ENCODE peak calls at places on chromosomes 16 and 17, in seven cellular contexts. C is stimulated activated CD8-positive, alpha-beta memory T cell treated with anti-CD3 and anti-CD28 coated beads, Interleukin-4, amount 100 ng/mL, for 4 hours; N is WTC11; K is activated gamma-delta T cell treated with anti-CD3 and anti-CD28 coated beads, Interleukin-2, amount 50 U/mL, for 16 hours; W is right lobe of liver; U is stimulated activated CD4-positive, alpha-beta T cell treated with anti-CD3 and anti-CD28 coated beads, Interleukin-1b, Interleukin-23, amount 100 ng/mL, for 24 hours; A is NCI-H345. J is an unnamed sample.

GRCh38 chr17:6913608-6914443 is 82.0 kb upstream of the ALOX12 start:
- DNase-seq in C (peak; percentile 70), N (peak; percentile 85), K (peak; percentile 62), W (peak; percentile 71), U (peak; percentile 64), A (peak; percentile 62), J (peak; percentile 41)

GRCh38 chr17:50346313-50347086 is 574 bp downstream of the XYLT2 start:
- DNase-seq in C (no peak), N (peak; percentile 65), K (peak; percentile 30), W (peak; percentile 70), U (peak; percentile 51), A (peak; percentile 20), J (peak; percentile 68)

GRCh38 chr17:43849116-43849515 is 2.1 kb downstream of the CD300LG start:
- DNase-seq in C (no peak), N (no peak), K (no peak), W (no peak), U (no peak), A (no peak), J (no peak)

GRCh38 chr16:28873543-28874201 is 4.6 kb upstream of the ATP2A1 start:
- DNase-seq in C (peak; percentile 25), N (peak; percentile 77), K (peak; percentile 39), W (peak; percentile 47), U (peak; percentile 34), A (no peak), J (peak; percentile 79)

GRCh38 chr17:70310251-70310672 is 140.9 kb downstream of the KCNJ2 start:
- DNase-seq in C (no peak), N (no peak), K (no peak), W (no peak), U (no peak), A (no peak), J (no peak)

GRCh38 chr17:77208856-77209255 is 68.1 kb downstream of the SEC14L1 start:
- DNase-seq in C (no peak), N (no peak), K (no peak), W (no peak), U (no peak), A (no peak), J (no peak)

GRCh38 chr17:64278614-64279013 is 15.6 kb upstream of the TEX2 start:
- DNase-seq in C (no peak), N (no peak), K (no peak), W (no peak), U (no peak), A (no peak), J (no peak)

GRCh38 chr17:81666092-81666341 is 388 bp downstream of the OXLD1 start:
- DNase-seq in C (no peak), N (no peak), K (no peak), W (no peak), U (no peak), A (no peak), J (no peak)

GRCh38 chr16:4272114-4272954 is 489 bp downstream of the TFAP4 start:
- DNase-seq in C (no peak), N (peak; percentile 44), K (peak; percentile 13), W (peak; percentile 74), U (peak; percentile 36), A (peak; percentile 52), J (peak; percentile 40)

GRCh38 chr17:77120866-77121265 is 19.9 kb upstream of the SEC14L1 start:
- DNase-seq in C (no peak), N (no peak), K (no peak), W (no peak), U (no peak), A (no peak), J (no peak)

GRCh38 chr16:24255446-24256352 is at the start of gene CACNG3:
- DNase-seq in C (peak; percentile 2), N (peak; percentile 96), K (peak; percentile 6), W (peak; percentile 48), U (peak; percentile 34), A (no peak), J (peak; percentile 41)

GRCh38 chr17:36602030-36602737 is 801 bp downstream of the MRM1 start:
- DNase-seq in C (no peak), N (no peak), K (no peak), W (no peak), U (no peak), A (no peak), J (no peak)

GRCh38 chr17:32976131-32976530 is 15.5 kb upstream of the SPACA3 start:
- DNase-seq in C (no peak), N (no peak), K (no peak), W (no peak), U (no peak), A (no peak), J (no peak)

GRCh38 chr17:59397316-59398073 is 66.0 kb downstream of the YPEL2 start:
- DNase-seq in C (no peak), N (no peak), K (no peak), W (no peak), U (no peak), A (no peak), J (no peak)

GRCh38 chr17:17792143-17792550 is 44.6 kb downstream of the SREBF1 start:
- DNase-seq in C (no peak), N (no peak), K (no peak), W (no peak), U (no peak), A (no peak), J (no peak)

GRCh38 chr16:64089697-64090096 is 1032.2 kb downstream of the CDH11 start:
- DNase-seq in C (no peak), N (no peak), K (no peak), W (no peak), U (no peak), A (peak; percentile 10), J (peak; percentile 5)

GRCh38 chr17:73595931-73596330 is 48.3 kb downstream of the SDK2 start:
- DNase-seq in C (no peak), N (no peak), K (no peak), W (no peak), U (no peak), A (no peak), J (no peak)

J was measured in HuH-7.